ENCODE peak calls at places on chromosomes 4 and X, in eight cellular contexts. One of them, this sample, is unnamed. For H3K4me1 and H3K9me3, the result is how much of the 10 kb centered on the place peaks cover.

GRCh38 chr4:153683763-153684181 is 308 bp upstream of the TLR2 start:
- DNase-seq in SJSA1: no peak
- DNase-seq in left ventricle myocardium inferior: no peak
- DNase-seq in PC-3: no peak
- DNase-seq in OCI-LY7: no peak
- DNase-seq in CD8-positive, alpha-beta memory T cell: no peak
- DNase-seq in Karpas-422: no peak
- DNase-seq in fibroblast of lung: no peak
- DNase-seq in this sample: no peak

GRCh38 chrX:75151828-75152592 is 4.1 kb downstream of the ABCB7 start:
- DNase-seq in Karpas-422: no peak
- DNase-seq in fibroblast of lung: peak
- DNase-seq in left ventricle myocardium inferior: no peak
- DNase-seq in PC-3: no peak
- DNase-seq in SJSA1: no peak
- DNase-seq in OCI-LY7: no peak
- DNase-seq in CD8-positive, alpha-beta memory T cell: no peak
- DNase-seq in this sample: peak

GRCh38 chr4:3518941-3519340 is 13.3 kb downstream of the LRPAP1 start:
- DNase-seq in SJSA1: no peak
- DNase-seq in left ventricle myocardium inferior: no peak
- DNase-seq in CD8-positive, alpha-beta memory T cell: no peak
- DNase-seq in OCI-LY7: no peak
- DNase-seq in PC-3: no peak
- DNase-seq in fibroblast of lung: no peak
- DNase-seq in Karpas-422: no peak
- DNase-seq in this sample: no peak

GRCh38 chr4:97892596-97893266 is 250.5 kb downstream of the STPG2 start:
- DNase-seq in PC-3: no peak
- DNase-seq in CD8-positive, alpha-beta memory T cell: no peak
- DNase-seq in left ventricle myocardium inferior: no peak
- DNase-seq in fibroblast of lung: no peak
- DNase-seq in OCI-LY7: no peak
- DNase-seq in SJSA1: no peak
- DNase-seq in Karpas-422: no peak
- DNase-seq in this sample: no peak

GRCh38 chr4:181637186-181638105 is 605.8 kb upstream of the TENM3 start:
- DNase-seq in PC-3: no peak
- DNase-seq in left ventricle myocardium inferior: no peak
- DNase-seq in OCI-LY7: no peak
- DNase-seq in CD8-positive, alpha-beta memory T cell: no peak
- DNase-seq in fibroblast of lung: peak
- DNase-seq in Karpas-422: no peak
- DNase-seq in SJSA1: no peak
- DNase-seq in this sample: no peak

GRCh38 chr4:3037957-3038451 is 36.3 kb downstream of the HTT-AS start:
- DNase-seq in left ventricle myocardium inferior: peak
- DNase-seq in OCI-LY7: no peak
- DNase-seq in fibroblast of lung: no peak
- DNase-seq in CD8-positive, alpha-beta memory T cell: no peak
- DNase-seq in Karpas-422: no peak
- DNase-seq in PC-3: no peak
- DNase-seq in SJSA1: no peak
- DNase-seq in this sample: no peak

GRCh38 chr4:107988763-107989035 is 990 bp upstream of the HADH start:
- DNase-seq in fibroblast of lung: no peak
- DNase-seq in SJSA1: no peak
- DNase-seq in OCI-LY7: no peak
- DNase-seq in CD8-positive, alpha-beta memory T cell: no peak
- DNase-seq in PC-3: no peak
- DNase-seq in Karpas-422: peak
- DNase-seq in left ventricle myocardium inferior: no peak
- DNase-seq in this sample: no peak

GRCh38 chr4:81963005-81963404 is 410.8 kb downstream of the HNRNPD start:
- DNase-seq in Karpas-422: no peak
- DNase-seq in PC-3: no peak
- DNase-seq in OCI-LY7: no peak
- DNase-seq in left ventricle myocardium inferior: no peak
- DNase-seq in fibroblast of lung: no peak
- DNase-seq in CD8-positive, alpha-beta memory T cell: no peak
- DNase-seq in SJSA1: no peak
- DNase-seq in this sample: no peak

GRCh38 chr4:8882239-8882638 is 10.6 kb upstream of the HMX1 start:
- DNase-seq in left ventricle myocardium inferior: no peak
- DNase-seq in OCI-LY7: no peak
- DNase-seq in Karpas-422: peak
- DNase-seq in CD8-positive, alpha-beta memory T cell: no peak
- DNase-seq in fibroblast of lung: no peak
- DNase-seq in PC-3: no peak
- DNase-seq in SJSA1: no peak
- DNase-seq in this sample: no peak

GRCh38 chr4:156950090-156950489 is 21.5 kb downstream of the PDGFC start:
- DNase-seq in SJSA1: no peak
- DNase-seq in OCI-LY7: no peak
- DNase-seq in fibroblast of lung: no peak
- DNase-seq in CD8-positive, alpha-beta memory T cell: no peak
- DNase-seq in Karpas-422: no peak
- DNase-seq in left ventricle myocardium inferior: no peak
- DNase-seq in PC-3: no peak
- DNase-seq in this sample: no peak
- H3K4me1 ChIP-seq in SJSA1: half or more
- H3K4me1 ChIP-seq in OCI-LY7: under half
- H3K4me1 ChIP-seq in fibroblast of lung: under half
- H3K4me1 ChIP-seq in CD8-positive, alpha-beta memory T cell: under half
- H3K4me1 ChIP-seq in Karpas-422: under half
- H3K4me1 ChIP-seq in left ventricle myocardium inferior: half or more
- H3K4me1 ChIP-seq in PC-3: half or more
- H3K4me1 ChIP-seq in this sample: under half

DNA sequence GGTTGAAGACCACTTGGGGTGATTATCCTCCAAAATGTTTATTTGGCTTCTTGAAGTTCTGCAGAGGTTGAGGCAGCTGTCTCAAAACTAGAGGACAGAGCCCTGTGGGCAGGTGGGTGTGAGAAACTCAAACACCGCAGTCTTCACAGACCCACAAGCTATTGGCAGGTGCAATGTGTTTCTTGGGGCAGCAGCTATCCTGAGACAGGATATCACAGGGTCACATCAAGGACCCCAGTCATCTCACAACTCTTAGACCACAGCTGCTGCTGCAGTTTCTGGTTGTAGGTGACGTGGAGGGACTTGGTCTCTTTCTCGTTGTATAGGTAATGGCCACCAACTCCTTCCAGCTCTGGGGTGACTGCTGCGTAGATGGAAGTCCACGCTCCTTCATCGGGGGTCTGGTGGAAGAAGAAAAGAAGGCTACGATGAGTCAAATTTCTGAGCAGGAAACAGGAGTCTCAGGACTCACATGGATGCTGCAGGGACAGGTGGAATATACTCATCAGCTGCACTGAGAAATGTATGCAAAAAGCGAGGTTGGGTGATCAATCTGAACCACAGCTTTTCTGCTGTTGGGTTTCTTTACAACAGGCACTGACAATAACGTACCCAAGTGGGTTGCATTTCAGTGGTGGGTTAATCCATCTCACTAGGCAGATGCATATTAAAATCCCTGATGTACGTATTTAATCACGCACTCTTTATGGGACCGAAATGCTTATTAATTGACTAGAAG is 279.8 kb downstream of the DHRSX start:
- DNase-seq in fibroblast of lung: no peak
- DNase-seq in CD8-positive, alpha-beta memory T cell: no peak
- DNase-seq in OCI-LY7: no peak
- DNase-seq in PC-3: no peak
- DNase-seq in Karpas-422: no peak
- DNase-seq in left ventricle myocardium inferior: no peak
- DNase-seq in SJSA1: no peak
- DNase-seq in this sample: no peak
- H3K9me3 ChIP-seq in fibroblast of lung: under half
- H3K9me3 ChIP-seq in CD8-positive, alpha-beta memory T cell: under half
- H3K9me3 ChIP-seq in OCI-LY7: under half
- H3K9me3 ChIP-seq in PC-3: under half
- H3K9me3 ChIP-seq in Karpas-422: under half
- H3K9me3 ChIP-seq in left ventricle myocardium inferior: half or more
- H3K9me3 ChIP-seq in SJSA1: under half
- H3K9me3 ChIP-seq in this sample: under half

DNA sequence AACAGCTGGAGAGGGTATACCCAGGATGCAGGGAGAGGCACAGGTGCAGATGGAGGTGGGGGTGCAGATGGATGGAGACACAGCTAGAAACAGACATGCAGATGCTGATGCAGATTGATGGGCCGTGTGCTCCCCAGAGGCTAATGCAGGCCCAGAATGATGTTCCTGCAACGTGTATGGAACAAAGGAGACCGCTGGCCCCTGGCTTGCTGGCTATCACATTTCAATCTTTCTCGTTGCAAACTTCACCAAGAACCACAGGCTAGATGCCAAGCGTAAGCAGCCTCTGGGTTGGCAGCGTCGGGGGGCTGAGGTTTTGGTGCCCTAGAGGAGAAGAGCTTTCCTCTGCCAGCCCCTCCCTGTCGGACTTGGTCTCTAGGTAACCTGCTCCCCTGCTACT is 68.9 kb upstream of the PSAPL1 start:
- DNase-seq in CD8-positive, alpha-beta memory T cell: no peak
- DNase-seq in left ventricle myocardium inferior: no peak
- DNase-seq in fibroblast of lung: no peak
- DNase-seq in Karpas-422: no peak
- DNase-seq in SJSA1: no peak
- DNase-seq in PC-3: no peak
- DNase-seq in OCI-LY7: no peak
- DNase-seq in this sample: no peak
- H3K4me1 ChIP-seq in CD8-positive, alpha-beta memory T cell: under half
- H3K4me1 ChIP-seq in left ventricle myocardium inferior: under half
- H3K4me1 ChIP-seq in fibroblast of lung: under half
- H3K4me1 ChIP-seq in Karpas-422: under half
- H3K4me1 ChIP-seq in SJSA1: under half
- H3K4me1 ChIP-seq in PC-3: under half
- H3K4me1 ChIP-seq in OCI-LY7: under half
- H3K4me1 ChIP-seq in this sample: under half

GRCh38 chrX:153564047-153564606 is 34.8 kb downstream of the CCNQ start:
- DNase-seq in left ventricle myocardium inferior: peak
- DNase-seq in OCI-LY7: no peak
- DNase-seq in Karpas-422: no peak
- DNase-seq in fibroblast of lung: no peak
- DNase-seq in PC-3: no peak
- DNase-seq in SJSA1: no peak
- DNase-seq in CD8-positive, alpha-beta memory T cell: no peak
- DNase-seq in this sample: no peak
- H3K9me3 ChIP-seq in left ventricle myocardium inferior: under half
- H3K9me3 ChIP-seq in OCI-LY7: under half
- H3K9me3 ChIP-seq in Karpas-422: under half
- H3K9me3 ChIP-seq in fibroblast of lung: under half
- H3K9me3 ChIP-seq in PC-3: under half
- H3K9me3 ChIP-seq in SJSA1: under half
- H3K9me3 ChIP-seq in CD8-positive, alpha-beta memory T cell: under half
- H3K9me3 ChIP-seq in this sample: under half

GRCh38 chr4:10099521-10100325 is 16.9 kb downstream of the WDR1 start:
- DNase-seq in Karpas-422: no peak
- DNase-seq in CD8-positive, alpha-beta memory T cell: peak
- DNase-seq in OCI-LY7: no peak
- DNase-seq in SJSA1: no peak
- DNase-seq in fibroblast of lung: no peak
- DNase-seq in PC-3: no peak
- DNase-seq in left ventricle myocardium inferior: no peak
- DNase-seq in this sample: no peak
- H3K4me1 ChIP-seq in Karpas-422: under half
- H3K4me1 ChIP-seq in CD8-positive, alpha-beta memory T cell: half or more
- H3K4me1 ChIP-seq in OCI-LY7: under half
- H3K4me1 ChIP-seq in SJSA1: under half
- H3K4me1 ChIP-seq in fibroblast of lung: under half
- H3K4me1 ChIP-seq in PC-3: under half
- H3K4me1 ChIP-seq in left ventricle myocardium inferior: half or more
- H3K4me1 ChIP-seq in this sample: under half

GRCh38 chr4:176995-177394 is 52.7 kb downstream of the ZNF718 start:
- DNase-seq in Karpas-422: no peak
- DNase-seq in CD8-positive, alpha-beta memory T cell: no peak
- DNase-seq in PC-3: no peak
- DNase-seq in left ventricle myocardium inferior: no peak
- DNase-seq in OCI-LY7: no peak
- DNase-seq in SJSA1: no peak
- DNase-seq in fibroblast of lung: no peak
- DNase-seq in this sample: no peak
- H3K9me3 ChIP-seq in Karpas-422: under half
- H3K9me3 ChIP-seq in CD8-positive, alpha-beta memory T cell: under half
- H3K9me3 ChIP-seq in PC-3: under half
- H3K9me3 ChIP-seq in left ventricle myocardium inferior: half or more
- H3K9me3 ChIP-seq in OCI-LY7: under half
- H3K9me3 ChIP-seq in SJSA1: under half
- H3K9me3 ChIP-seq in fibroblast of lung: under half
- H3K9me3 ChIP-seq in this sample: under half

GRCh38 chr4:40481977-40482376 is 146.8 kb downstream of the CHRNA9 start:
- DNase-seq in PC-3: no peak
- DNase-seq in OCI-LY7: no peak
- DNase-seq in fibroblast of lung: no peak
- DNase-seq in SJSA1: no peak
- DNase-seq in Karpas-422: no peak
- DNase-seq in CD8-positive, alpha-beta memory T cell: no peak
- DNase-seq in left ventricle myocardium inferior: no peak
- DNase-seq in this sample: peak
- H3K4me1 ChIP-seq in PC-3: under half
- H3K4me1 ChIP-seq in OCI-LY7: under half
- H3K4me1 ChIP-seq in fibroblast of lung: under half
- H3K4me1 ChIP-seq in SJSA1: under half
- H3K4me1 ChIP-seq in Karpas-422: under half
- H3K4me1 ChIP-seq in CD8-positive, alpha-beta memory T cell: under half
- H3K4me1 ChIP-seq in left ventricle myocardium inferior: under half
- H3K4me1 ChIP-seq in this sample: under half

DNA sequence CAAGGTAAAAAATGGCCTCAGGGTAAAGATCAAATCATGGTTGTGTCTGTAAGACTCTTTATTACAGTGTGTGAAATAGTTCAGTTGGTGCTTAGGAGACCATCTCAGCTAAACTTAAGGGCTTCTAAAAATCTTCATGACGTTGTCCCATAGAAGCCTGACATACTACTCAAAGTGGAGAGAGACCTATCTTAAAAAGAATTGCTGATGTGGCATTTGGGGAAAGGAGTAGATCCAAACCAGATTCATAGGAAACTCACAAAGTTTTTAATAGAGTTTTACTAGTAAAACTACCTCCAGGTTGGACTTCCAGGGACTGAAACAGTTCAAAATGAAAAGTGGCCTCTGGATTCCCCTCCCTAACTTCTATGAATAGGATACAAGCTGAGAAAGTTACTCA is 81.6 kb downstream of the ZNF81 start:
- DNase-seq in OCI-LY7: no peak
- DNase-seq in Karpas-422: no peak
- DNase-seq in PC-3: no peak
- DNase-seq in CD8-positive, alpha-beta memory T cell: no peak
- DNase-seq in SJSA1: no peak
- DNase-seq in left ventricle myocardium inferior: no peak
- DNase-seq in fibroblast of lung: no peak
- DNase-seq in this sample: no peak
- H3K9me3 ChIP-seq in OCI-LY7: under half
- H3K9me3 ChIP-seq in Karpas-422: under half
- H3K9me3 ChIP-seq in PC-3: under half
- H3K9me3 ChIP-seq in CD8-positive, alpha-beta memory T cell: under half
- H3K9me3 ChIP-seq in SJSA1: under half
- H3K9me3 ChIP-seq in left ventricle myocardium inferior: under half
- H3K9me3 ChIP-seq in fibroblast of lung: under half
- H3K9me3 ChIP-seq in this sample: under half

This sample was measured in small intestine.